ENCODE peak calls at places on chromosomes 2 and 18, in five cellular contexts. U is GM12878, W is fibroblast of mammary gland, G is Panc1, P is tibial artery. C is an unnamed sample.

GRCh38 chr2:149817206-149817605 is 229.6 kb upstream of the MMADHC start:
- DNase-seq in U (no peak), W (peak), G (no peak), P (no peak), C (no peak)

GRCh38 chr2:43309935-43310334 is 83.5 kb upstream of the ZFP36L2 start:
- DNase-seq in U (no peak), W (no peak), G (no peak), P (no peak), C (no peak)

GRCh38 chr2:181457121-181457740 is at the start of gene ITGA4:
- DNase-seq in U (peak), W (peak), G (no peak), P (peak), C (peak)

GRCh38 chr2:69056071-69056470 is 43.1 kb downstream of the ANTXR1 start:
- DNase-seq in U (no peak), W (no peak), G (no peak), P (no peak), C (no peak)

GRCh38 chr2:4780679-4781078 is 911.5 kb upstream of the SOX11 start:
- DNase-seq in U (no peak), W (no peak), G (no peak), P (no peak), C (no peak)

GRCh38 chr2:166117491-166117890 is 10.3 kb downstream of the SCN1A start:
- DNase-seq in U (no peak), W (peak), G (no peak), P (no peak), C (no peak)

GRCh38 chr2:493278-493677 is 183.9 kb downstream of the TMEM18 start:
- DNase-seq in U (no peak), W (no peak), G (no peak), P (no peak), C (no peak)

GRCh38 chr2:220175967-220176366 is 548.5 kb downstream of the SLC4A3 start:
- DNase-seq in U (no peak), W (no peak), G (no peak), P (no peak), C (no peak)

GRCh38 chr2:126658910-126659613 is 3.1 kb downstream of the GYPC start:
- DNase-seq in U (peak), W (peak), G (no peak), P (peak), C (peak)

GRCh38 chr2:201149064-201149820 is 33.3 kb downstream of the CFLAR start:
- DNase-seq in U (no peak), W (peak), G (no peak), P (no peak), C (no peak)

GRCh38 chr2:171824086-171824485 is 70.0 kb downstream of the SLC25A12 start:
- DNase-seq in U (no peak), W (peak), G (no peak), P (no peak), C (no peak)

GRCh38 chr2:170817247-170817998 is 736 bp downstream of the GAD1 start:
- DNase-seq in U (no peak), W (peak), G (no peak), P (no peak), C (peak)

GRCh38 chr2:182554950-182555349 is 128.1 kb upstream of the PDE1A start:
- DNase-seq in U (no peak), W (no peak), G (no peak), P (no peak), C (no peak)

GRCh38 chr18:50399582-50399981 is 24.7 kb downstream of the SKA1 start:
- DNase-seq in U (no peak), W (peak), G (no peak), P (no peak), C (no peak)

GRCh38 chr18:6414723-6415362 is at the start of gene L3MBTL4:
- DNase-seq in U (no peak), W (no peak), G (no peak), P (no peak), C (peak)

GRCh38 chr2:30331869-30332268 is 100.5 kb downstream of the LBH start:
- DNase-seq in U (no peak), W (no peak), G (no peak), P (no peak), C (no peak)

GRCh38 chr2:109365131-109365530 is 236.1 kb downstream of the SH3RF3 start:
- DNase-seq in U (no peak), W (no peak), G (no peak), P (no peak), C (no peak)

GRCh38 chr2:232418466-232419244 is 12.0 kb downstream of the ALPG start:
- DNase-seq in U (no peak), W (peak), G (no peak), P (peak), C (no peak)

GRCh38 chr2:233107906-233108305 is 47.8 kb downstream of the INPP5D start:
- DNase-seq in U (no peak), W (no peak), G (no peak), P (no peak), C (no peak)

GRCh38 chr2:30265441-30266015 is 34.2 kb downstream of the LBH start:
- DNase-seq in U (no peak), W (peak), G (no peak), P (no peak), C (no peak)

GRCh38 chr2:128187032-128187654 is 96.1 kb downstream of the UGGT1 start:
- DNase-seq in U (no peak), W (peak), G (no peak), P (no peak), C (no peak)

GRCh38 chr2:229475753-229476152 is 204.7 kb upstream of the PID1 start:
- DNase-seq in U (no peak), W (peak), G (no peak), P (no peak), C (no peak)

GRCh38 chr2:54605836-54606235 is 117.6 kb upstream of the EML6 start:
- DNase-seq in U (no peak), W (no peak), G (no peak), P (no peak), C (no peak)

DNA sequence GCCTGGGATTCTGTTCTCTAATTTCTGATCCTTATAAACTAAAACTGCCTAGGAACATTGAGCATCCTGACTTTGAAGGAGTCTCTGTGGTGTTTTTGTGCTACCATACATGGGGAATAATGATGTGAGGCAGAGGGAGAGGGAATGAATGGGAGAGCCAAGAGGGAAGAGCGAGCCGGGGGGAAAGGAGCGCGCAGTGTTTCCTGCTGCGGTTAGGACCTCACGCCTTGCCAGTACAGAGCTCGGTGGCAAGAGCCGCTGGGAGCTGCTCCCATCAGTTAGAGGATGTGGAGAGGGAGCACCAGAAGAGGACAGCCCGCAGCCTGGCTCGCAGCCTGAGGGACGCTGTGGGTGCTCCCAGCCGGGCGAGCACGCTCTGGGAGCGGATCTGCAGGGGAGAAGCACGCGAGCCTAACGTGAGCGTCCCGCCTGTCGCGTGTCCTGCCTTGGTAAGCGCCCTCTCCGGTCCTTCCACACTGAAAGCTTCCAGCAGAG is 114.7 kb downstream of the FAM210A start:
- DNase-seq in U (no peak), W (peak), G (no peak), P (peak), C (no peak)
- H3K4me3 ChIP-seq in U (peak), W (no peak), G (peak), P (peak), C (peak)

DNA sequence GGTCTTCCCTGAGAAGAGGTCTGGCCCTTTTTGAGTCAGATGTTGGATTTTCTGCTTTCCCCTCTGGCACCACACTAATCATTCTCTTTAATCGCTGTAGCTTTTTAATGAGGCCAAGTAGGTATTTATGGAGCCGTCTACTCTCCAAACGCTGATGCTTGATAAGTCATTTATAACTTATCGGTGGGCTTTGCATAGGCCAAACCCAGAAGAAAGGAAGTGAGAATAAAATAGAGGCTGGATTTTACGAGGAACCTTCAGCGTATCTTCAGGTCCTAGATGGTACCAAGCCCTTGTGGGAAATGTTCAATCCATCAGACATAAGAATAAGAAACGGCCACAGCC is 142.5 kb upstream of the CTAGE1 start:
- DNase-seq in U (no peak), W (no peak), G (no peak), P (no peak), C (no peak)
- H3K4me3 ChIP-seq in U (no peak), W (peak), G (no peak), P (peak), C (no peak)

DNA sequence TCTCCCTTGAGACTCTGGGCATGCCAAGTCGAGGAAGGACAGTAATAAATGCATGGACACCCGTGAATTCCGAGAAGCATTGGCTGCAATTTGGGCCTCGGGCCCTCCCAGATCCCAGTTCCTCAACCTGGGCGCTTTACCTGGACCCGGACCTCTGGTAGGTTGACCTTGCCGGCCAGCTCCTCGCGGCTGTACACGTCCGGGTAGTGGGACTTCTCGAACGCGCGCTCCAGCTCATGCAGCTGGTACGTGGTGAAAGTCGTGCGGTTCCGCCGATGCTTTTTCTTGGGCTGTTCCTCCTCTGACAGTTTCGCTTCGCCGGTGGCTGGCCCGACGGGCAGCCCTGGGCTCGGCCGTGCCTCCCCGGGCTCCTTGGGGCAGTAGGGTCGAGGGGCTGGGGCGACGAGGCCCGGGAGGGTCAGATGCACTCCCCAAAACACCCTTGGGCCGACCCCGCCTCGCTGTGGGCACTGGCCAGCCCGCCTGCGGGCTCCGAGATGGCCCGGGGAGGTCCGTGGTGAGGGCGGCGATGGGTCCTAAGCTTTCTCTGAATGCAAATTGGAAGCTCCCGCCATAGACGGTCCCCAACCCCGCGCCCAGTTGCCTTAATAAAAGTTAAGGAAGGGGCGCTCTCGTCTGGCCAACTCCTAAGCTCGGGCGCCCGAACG is 899 bp downstream of the RAX start:
- DNase-seq in U (no peak), W (no peak), G (no peak), P (no peak), C (no peak)
- H3K4me3 ChIP-seq in U (peak), W (no peak), G (no peak), P (peak), C (no peak)

GRCh38 chr2:96264086-96264485 is 1.7 kb downstream of the TMEM127 start:
- DNase-seq in U (no peak), W (peak), G (no peak), P (no peak), C (no peak)
- H3K4me3 ChIP-seq in U (peak), W (peak), G (peak), P (peak), C (peak)

GRCh38 chr18:28174181-28174906 is 2.6 kb downstream of the CDH2 start:
- DNase-seq in U (no peak), W (no peak), G (no peak), P (no peak), C (no peak)

GRCh38 chr18:28176933-28177827 is at the start of gene CDH2:
- DNase-seq in U (no peak), W (peak), G (no peak), P (no peak), C (no peak)

GRCh38 chr18:28175047-28175929 is 1.6 kb downstream of the CDH2 start:
- DNase-seq in U (no peak), W (peak), G (no peak), P (no peak), C (no peak)

GRCh38 chr18:28176674-28176932 is 327 bp downstream of the CDH2 start:
- DNase-seq in U (no peak), W (no peak), G (no peak), P (no peak), C (no peak)

GRCh38 chr18:28175930-28176673 is 828 bp downstream of the CDH2 start:
- DNase-seq in U (no peak), W (peak), G (no peak), P (no peak), C (no peak)
- H3K4me3 ChIP-seq in U (no peak), W (peak), G (peak), P (peak), C (no peak)

GRCh38 chr2:47070155-47070919 is 84.8 kb downstream of the STPG4 start:
- DNase-seq in U (no peak), W (no peak), G (no peak), P (no peak), C (no peak)
- H3K4me3 ChIP-seq in U (no peak), W (no peak), G (no peak), P (no peak), C (no peak)

DNA sequence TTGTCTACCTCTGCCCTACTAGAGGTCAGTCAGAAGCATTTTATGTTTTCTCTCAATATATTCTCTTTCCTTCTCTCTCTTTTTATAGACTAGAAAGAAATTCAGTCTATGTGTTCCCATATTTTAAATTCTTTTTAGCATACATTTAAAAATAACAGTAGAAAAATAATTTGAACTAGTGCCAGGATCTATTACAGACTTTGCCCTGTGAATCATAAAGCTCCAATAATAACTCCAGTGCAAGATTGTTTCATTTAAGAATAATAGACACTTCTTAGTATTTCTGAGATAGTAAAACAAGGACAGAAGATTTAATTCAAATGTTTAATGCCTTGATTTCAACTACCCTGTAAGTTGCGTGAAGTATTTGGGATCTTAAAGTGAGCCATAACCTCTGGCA is 60.1 kb downstream of the ITGB6 start:
- DNase-seq in U (no peak), W (peak), G (no peak), P (no peak), C (no peak)
- H3K4me3 ChIP-seq in U (no peak), W (no peak), G (no peak), P (no peak), C (no peak)